ENCODE peak calls at places on chromosome 20, in five cellular contexts. O is K562, H is HCT116, K is HepG2, P is GM12878. V is an unnamed sample.

GRCh38 chr20:62570897-62571666 is 71.2 kb upstream of the SLCO4A1 start:
- DNase-seq in K (no peak), H (no peak), P (no peak), O (no peak), V (no peak)

GRCh38 chr20:25301357-25301920 is 53.6 kb downstream of the PYGB start:
- DNase-seq in H (no peak), P (no peak), O (no peak), K (no peak), V (no peak)

GRCh38 chr20:64160536-64161495 is 3.4 kb upstream of the MYT1 start:
- DNase-seq in H (no peak), K (no peak), O (no peak), P (no peak), V (no peak)

GRCh38 chr20:1154224-1154623 is 30.6 kb downstream of the TMEM74B start:
- DNase-seq in O (no peak), K (no peak), P (no peak), H (no peak), V (no peak)

GRCh38 chr20:34180460-34181108 is 60.6 kb upstream of the ASIP start:
- DNase-seq in H (no peak), O (no peak), P (no peak), K (no peak), V (no peak)

GRCh38 chr20:1800777-1801176 is 94.4 kb upstream of the SIRPA start:
- DNase-seq in P (no peak), K (no peak), H (no peak), O (no peak), V (no peak)

GRCh38 chr20:63161176-63161651 is 54.7 kb downstream of the YTHDF1 start:
- DNase-seq in H (no peak), P (no peak), K (no peak), O (no peak), V (no peak)

GRCh38 chr20:33947709-33948295 is 45.9 kb upstream of the RALY start:
- DNase-seq in O (peak), K (peak), H (peak), P (peak), V (peak)

GRCh38 chr20:64145458-64146300 is 18.6 kb upstream of the MYT1 start:
- DNase-seq in H (peak), P (no peak), K (no peak), O (peak), V (no peak)

GRCh38 chr20:60115452-60115851 is 157.2 kb downstream of the CDH26 start:
- DNase-seq in K (no peak), P (no peak), H (no peak), O (no peak), V (no peak)

GRCh38 chr20:46060301-46060881 is 29.4 kb downstream of the NCOA5 start:
- DNase-seq in K (no peak), O (no peak), P (peak), H (no peak), V (peak)

GRCh38 chr20:48275737-48276342 is 490.6 kb upstream of the SULF2 start:
- DNase-seq in O (no peak), P (no peak), K (no peak), H (no peak), V (no peak)

GRCh38 chr20:47785900-47786762 is 850 bp upstream of the SULF2 start:
- DNase-seq in H (peak), O (peak), K (peak), P (no peak), V (peak)

GRCh38 chr20:1437222-1437904 is 29.3 kb downstream of the NSFL1C start:
- DNase-seq in K (peak), O (peak), H (peak), P (peak), V (no peak)

GRCh38 chr20:6866741-6867140 is 99.3 kb downstream of the BMP2 start:
- DNase-seq in P (no peak), H (no peak), K (no peak), O (no peak), V (no peak)

GRCh38 chr20:19071902-19072498 is 140.4 kb upstream of the SLC24A3 start:
- DNase-seq in P (no peak), O (no peak), K (no peak), H (no peak), V (no peak)

GRCh38 chr20:61263084-61263695 is 11.1 kb downstream of the CDH4 start:
- DNase-seq in O (peak), K (no peak), P (no peak), H (no peak), V (no peak)

GRCh38 chr20:17673082-17673481 is 9.0 kb downstream of the RRBP1 start:
- DNase-seq in O (no peak), K (no peak), P (no peak), H (no peak), V (no peak)

GRCh38 chr20:9119776-9120175 is 50.9 kb downstream of the PLCB4 start:
- DNase-seq in O (no peak), P (no peak), K (no peak), H (no peak), V (no peak)

GRCh38 chr20:1122388-1123315 is 4.2 kb downstream of the PSMF1 start:
- DNase-seq in K (peak), H (no peak), P (no peak), O (no peak), V (no peak)

GRCh38 chr20:35091808-35092523 is 641 bp downstream of the TRPC4AP start:
- DNase-seq in H (no peak), O (no peak), K (peak), P (no peak), V (no peak)

GRCh38 chr20:62732766-62733165 is 24.1 kb downstream of the NTSR1 start:
- DNase-seq in H (no peak), K (no peak), O (no peak), P (no peak), V (no peak)

GRCh38 chr20:57091748-57092111 is 174.7 kb downstream of the BMP7 start:
- DNase-seq in O (no peak), K (no peak), P (no peak), H (no peak), V (no peak)

GRCh38 chr20:57779401-57780003 is 69.7 kb upstream of the PMEPA1 start:
- DNase-seq in P (no peak), H (no peak), O (no peak), K (no peak), V (no peak)

GRCh38 chr20:13274311-13274965 is 53.4 kb downstream of the ISM1 start:
- DNase-seq in H (no peak), O (no peak), P (no peak), K (no peak), V (peak)

GRCh38 chr20:53948383-53949318 is 121.7 kb downstream of the BCAS1 start:
- DNase-seq in H (no peak), O (no peak), K (no peak), P (no peak), V (no peak)

GRCh38 chr20:19094959-19095541 is 117.4 kb upstream of the SLC24A3 start:
- DNase-seq in K (no peak), H (no peak), P (no peak), O (no peak), V (no peak)

GRCh38 chr20:58429303-58429702 is 40.3 kb downstream of the VAPB start:
- DNase-seq in K (no peak), O (no peak), H (no peak), P (no peak), V (no peak)

GRCh38 chr20:52941803-52942202 is 30.4 kb upstream of the TSHZ2 start:
- DNase-seq in O (no peak), P (no peak), H (no peak), K (no peak), V (no peak)

GRCh38 chr20:58054744-58055373 is 173.6 kb downstream of the ANKRD60 start:
- DNase-seq in P (no peak), H (no peak), O (no peak), K (no peak), V (no peak)

GRCh38 chr20:21101453-21102251 is 4.5 kb downstream of the LINC00237 start:
- DNase-seq in K (no peak), O (no peak), P (no peak), H (no peak), V (no peak)

GRCh38 chr20:15187612-15188011 is 850.2 kb upstream of the FLRT3 start:
- DNase-seq in P (no peak), H (no peak), K (no peak), O (no peak), V (no peak)

GRCh38 chr20:5735845-5736530 is 14.2 kb upstream of the SHLD1 start:
- DNase-seq in P (no peak), O (no peak), H (no peak), K (no peak), V (no peak)

GRCh38 chr20:5642155-5642981 is 107.8 kb upstream of the SHLD1 start:
- DNase-seq in O (no peak), K (no peak), H (no peak), P (no peak), V (no peak)

GRCh38 chr20:63071541-63072181 is 64.9 kb upstream of the BHLHE23 start:
- DNase-seq in P (no peak), H (no peak), O (peak), K (no peak), V (peak)

GRCh38 chr20:17849901-17850673 is 118.5 kb downstream of the SNX5 start:
- DNase-seq in O (no peak), P (no peak), K (peak), H (peak), V (no peak)

GRCh38 chr20:48456361-48457184 is 371.2 kb downstream of the PREX1 start:
- DNase-seq in P (peak), K (no peak), O (no peak), H (no peak), V (no peak)

GRCh38 chr20:19993937-19994667 is 23.1 kb upstream of the NAA20 start:
- DNase-seq in P (no peak), K (no peak), O (no peak), H (peak), V (no peak)

GRCh38 chr20:6632187-6632586 is 135.3 kb upstream of the BMP2 start:
- DNase-seq in H (no peak), P (no peak), K (peak), O (no peak), V (no peak)

DNA sequence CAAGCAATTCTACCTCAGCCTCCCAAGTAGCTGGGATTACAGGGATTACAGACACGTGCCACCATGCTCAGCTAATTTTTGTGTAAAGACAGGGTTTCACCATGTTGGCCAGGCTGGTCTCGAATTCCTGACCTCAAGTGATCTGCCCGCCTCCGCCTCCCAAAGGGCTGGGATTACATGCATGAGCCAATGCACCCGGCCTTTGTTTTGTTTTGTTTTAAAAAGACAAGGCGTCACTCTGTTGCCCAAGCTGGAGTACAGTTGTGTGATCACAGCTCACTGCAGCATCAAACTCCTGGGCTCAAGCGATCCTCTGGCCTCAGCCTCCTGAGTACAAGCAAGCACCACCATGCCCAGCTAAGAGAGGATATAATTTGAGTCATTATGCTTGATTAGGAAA is 5.4 kb downstream of the SERINC3 start:
- DNase-seq in O (no peak), P (no peak), H (no peak), K (no peak), V (no peak)
- TF ChIP-seq SRF in O (no peak), P (no peak), H (no peak), K (no peak), V (no peak)

DNA sequence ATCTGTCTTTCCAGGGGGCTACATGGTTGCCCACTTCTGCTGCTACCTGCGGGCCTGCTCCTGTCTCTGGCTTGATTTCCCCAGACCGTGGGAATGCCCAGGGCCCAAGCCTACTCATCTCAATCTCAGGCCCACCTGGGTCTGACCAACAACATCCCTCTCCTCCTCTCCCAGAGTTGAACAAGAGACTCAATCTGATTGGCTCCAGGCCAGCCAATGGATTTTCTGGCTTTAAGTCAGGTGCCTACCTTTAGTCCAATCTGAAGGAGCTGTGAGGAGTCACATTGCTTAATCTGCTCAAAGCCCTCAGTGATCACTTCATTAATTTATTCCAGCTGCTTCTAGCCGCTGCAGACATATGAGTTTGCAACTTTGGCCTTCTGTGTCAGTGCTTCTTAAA is 162.4 kb upstream of the KCNG1 start:
- DNase-seq in H (no peak), O (no peak), K (no peak), P (no peak), V (no peak)
- TF ChIP-seq SRF in H (no peak), O (no peak), K (no peak), P (no peak), V (no peak)

GRCh38 chr20:4245542-4245941 is 230.2 kb upstream of the RNF24 start:
- DNase-seq in P (no peak), H (no peak), O (no peak), K (no peak), V (no peak)

GRCh38 chr20:4242376-4242775 is 227.0 kb upstream of the RNF24 start:
- DNase-seq in H (no peak), P (no peak), K (no peak), O (peak), V (no peak)

GRCh38 chr20:4246428-4246827 is 231.1 kb upstream of the RNF24 start:
- DNase-seq in P (no peak), H (no peak), O (no peak), K (no peak), V (no peak)

GRCh38 chr20:4244700-4245485 is 229.5 kb upstream of the RNF24 start:
- DNase-seq in H (no peak), P (no peak), K (peak), O (no peak), V (no peak)

GRCh38 chr20:4243071-4243470 is 227.7 kb upstream of the RNF24 start:
- DNase-seq in O (peak), P (no peak), K (no peak), H (no peak), V (no peak)
- TF ChIP-seq SRF in O (no peak), P (no peak), K (no peak), H (no peak), V (no peak)

GRCh38 chr20:38151455-38151854 is 13.6 kb downstream of the TGM2 start:
- DNase-seq in H (no peak), K (no peak), O (no peak), P (no peak), V (no peak)
- TF ChIP-seq SRF in H (no peak), K (no peak), O (no peak), P (no peak), V (no peak)

DNA sequence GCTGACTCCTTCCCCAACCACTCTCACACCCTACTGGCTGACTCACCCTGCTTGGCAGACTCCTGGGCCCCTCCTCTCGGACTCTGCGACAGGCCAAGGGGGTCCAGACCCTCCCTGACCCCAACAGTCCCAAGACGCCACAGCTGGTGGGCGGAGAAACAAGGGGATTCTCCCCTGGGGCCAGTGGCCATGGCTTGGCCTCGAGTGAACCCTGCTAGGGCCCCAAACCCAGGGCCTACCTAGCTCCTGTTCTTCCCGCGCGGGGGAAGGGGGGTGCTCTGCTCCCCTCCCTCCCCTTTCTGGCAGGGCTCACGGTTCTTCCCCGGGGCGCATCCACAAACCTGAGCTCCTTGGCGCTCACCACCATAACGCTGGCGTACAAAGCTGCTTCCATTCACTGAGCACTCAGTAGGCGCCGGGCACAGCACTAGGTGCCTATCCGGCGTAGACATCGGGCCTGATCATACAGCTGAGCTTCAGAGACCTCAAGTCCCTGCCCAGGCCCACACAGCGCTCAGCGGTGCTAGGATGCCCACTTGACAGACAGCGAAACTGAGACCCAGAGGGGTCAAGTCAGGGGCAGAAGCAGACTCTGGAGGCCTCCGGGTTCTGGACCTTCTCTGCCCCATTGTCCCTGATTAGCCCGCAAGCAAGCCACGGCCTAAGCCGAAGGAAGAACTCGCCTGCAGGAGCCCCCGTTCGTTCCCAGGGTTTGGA is 564 bp downstream of the ADA start:
- DNase-seq in K (no peak), H (no peak), O (no peak), P (no peak), V (no peak)
- TF ChIP-seq SRF in K (no peak), H (no peak), O (no peak), P (no peak), V (no peak)

GRCh38 chr20:29297411-29298270 is 1959.8 kb upstream of the DEFB115 start:
- DNase-seq in K (no peak), O (no peak), P (no peak), H (no peak), V (no peak)
- TF ChIP-seq SRF in K (no peak), O (no peak), P (no peak), H (no peak), V (no peak)

DNA sequence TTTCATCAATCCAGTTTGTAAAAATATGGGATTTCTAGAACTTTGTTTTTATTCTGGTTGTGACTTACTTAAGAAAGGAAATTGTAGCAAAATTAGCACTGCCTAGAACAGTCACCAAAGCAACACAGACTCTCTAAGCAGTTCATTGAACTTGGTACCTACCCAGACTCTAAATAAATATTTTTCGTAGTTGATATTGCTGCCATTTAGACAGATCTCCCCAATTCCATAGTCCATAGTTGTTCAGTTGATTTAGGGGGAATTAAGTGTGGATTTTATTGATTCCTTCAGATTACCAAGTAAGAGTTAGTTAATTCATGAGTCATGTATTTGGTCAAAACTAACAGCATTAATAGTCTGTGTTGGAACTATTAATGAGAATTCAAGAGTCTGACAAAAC is 822.5 kb downstream of the DHX35 start:
- DNase-seq in H (no peak), O (no peak), P (no peak), K (no peak), V (no peak)
- TF ChIP-seq SRF in H (no peak), O (no peak), P (no peak), K (no peak), V (no peak)

DNA sequence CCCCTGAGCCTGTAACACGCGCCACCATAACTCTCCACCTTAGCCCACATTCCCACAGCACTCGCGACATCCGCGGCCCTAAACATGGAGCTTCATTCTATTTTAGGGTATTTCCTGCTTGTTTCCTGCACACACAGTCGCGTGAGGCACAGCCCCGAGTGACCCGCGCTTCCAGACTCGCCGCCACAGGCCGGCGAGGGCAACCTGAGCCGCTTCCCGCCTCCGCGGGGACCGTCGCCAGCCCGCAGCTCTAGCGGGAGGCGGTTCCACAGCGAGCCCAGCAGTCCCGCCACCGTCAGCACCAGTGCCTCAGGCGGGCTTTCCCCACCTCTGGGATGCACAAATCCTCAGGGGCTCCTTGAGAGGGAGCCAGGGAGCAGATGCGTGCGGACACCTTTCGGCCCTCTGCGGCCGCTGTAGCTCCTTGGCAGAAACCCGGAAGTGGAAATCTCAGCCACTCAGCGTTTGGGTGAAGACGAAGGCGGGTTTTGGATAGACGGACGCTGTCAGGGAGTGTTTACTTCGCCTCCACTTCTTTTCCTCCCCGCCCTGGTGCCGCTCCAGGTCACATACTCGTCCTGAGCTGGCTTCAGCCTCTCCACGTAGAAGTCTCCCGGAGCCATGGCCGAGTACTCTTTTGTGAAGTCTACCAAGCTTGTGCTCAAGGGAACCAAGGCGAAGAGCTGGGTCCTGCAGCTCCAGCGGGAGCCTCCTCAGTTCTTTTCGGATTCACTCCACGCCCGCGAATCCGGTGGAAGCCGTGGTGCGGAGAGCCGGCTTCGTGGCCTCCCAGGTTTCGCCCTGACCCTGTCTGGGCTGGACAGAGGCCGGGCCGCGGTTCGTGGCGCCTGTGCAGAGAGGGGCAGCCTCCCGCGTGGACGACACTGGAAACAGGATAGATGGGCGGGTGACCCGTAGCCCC is 2177.4 kb upstream of the DEFB115 start:
- DNase-seq in P (no peak), H (no peak), O (peak), K (peak), V (no peak)
- TF ChIP-seq SRF in P (no peak), H (no peak), O (no peak), K (no peak), V (no peak)

DNA sequence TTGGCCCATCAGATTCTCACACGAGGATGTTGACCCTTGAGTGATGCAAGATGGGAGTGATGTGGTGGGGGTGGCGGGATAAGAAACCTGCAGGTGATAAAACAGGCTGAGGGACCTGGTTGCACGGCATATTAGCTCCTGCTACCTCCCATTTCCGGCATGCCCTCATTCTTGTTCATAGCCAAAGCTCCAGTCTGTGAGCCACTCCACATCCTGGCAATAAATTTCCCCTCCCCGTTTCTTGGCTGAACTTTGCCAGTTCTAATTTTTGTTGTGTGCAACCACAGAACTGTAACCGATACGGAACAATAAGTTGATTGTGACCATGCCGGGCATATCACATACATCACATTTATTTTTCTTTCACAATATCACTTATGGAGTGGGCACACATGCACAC is 41.6 kb upstream of the NFATC2 start:
- DNase-seq in H (no peak), P (no peak), K (no peak), O (no peak), V (no peak)
- TF ChIP-seq SRF in H (no peak), P (no peak), K (no peak), O (no peak), V (no peak)